ENCODE peak calls at places on chromosome 19, in five cellular contexts. F, Q, V, E and X are unnamed samples.

GRCh38 chr19:43814663-43815352 is 12.3 kb upstream of the ZNF283 start:
- DNase-seq in F (no peak), Q (no peak), E (no peak), V (no peak), X (no peak)

GRCh38 chr19:2756921-2757881 is 17.4 kb upstream of the SLC39A3 start:
- DNase-seq in Q (no peak), V (no peak), F (no peak), E (no peak), X (no peak)

GRCh38 chr19:31938675-31939074 is 406.7 kb upstream of the ZNF507 start:
- DNase-seq in V (no peak), Q (no peak), F (no peak), E (no peak), X (no peak)

GRCh38 chr19:42271045-42271419 is 2.0 kb downstream of the CIC start:
- DNase-seq in F (no peak), Q (no peak), E (no peak), V (no peak), X (no peak)

GRCh38 chr19:56076413-56076998 is 44.6 kb downstream of the ZNF787 start:
- DNase-seq in V (peak), E (peak), Q (peak), F (peak), X (peak)

GRCh38 chr19:19696386-19696785 is 27.7 kb downstream of the ZNF101 start:
- DNase-seq in Q (no peak), F (no peak), E (no peak), V (no peak), X (no peak)

GRCh38 chr19:35995655-35995993 is 636 bp downstream of the SDHAF1 start:
- DNase-seq in Q (peak), V (no peak), F (no peak), E (no peak), X (peak)

GRCh38 chr19:32928806-32929205 is 43.0 kb downstream of the CEP89 start:
- DNase-seq in E (no peak), Q (no peak), F (no peak), V (no peak), X (no peak)

GRCh38 chr19:2666344-2666994 is 36.0 kb downstream of the GNG7 start:
- DNase-seq in Q (no peak), E (no peak), V (no peak), F (no peak), X (no peak)

GRCh38 chr19:40721936-40722661 is 5.2 kb downstream of the ITPKC start:
- DNase-seq in Q (no peak), V (no peak), E (no peak), F (no peak), X (no peak)

GRCh38 chr19:7916137-7916907 is 1.7 kb downstream of the TGFBR3L start:
- DNase-seq in V (no peak), F (peak), E (no peak), Q (peak), X (peak)

GRCh38 chr19:33507021-33507956 is 14.3 kb downstream of the PEPD start:
- DNase-seq in V (no peak), Q (no peak), F (no peak), E (no peak), X (no peak)

GRCh38 chr19:43956827-43957226 is 5.8 kb downstream of the ZNF221 start:
- DNase-seq in F (no peak), E (no peak), V (no peak), Q (no peak), X (no peak)

GRCh38 chr19:3849092-3849491 is 19.7 kb downstream of the ZFR2 start:
- DNase-seq in Q (peak), V (no peak), F (peak), E (peak), X (peak)

GRCh38 chr19:20969498-20969897 is 46.4 kb downstream of the ZNF85 start:
- DNase-seq in Q (no peak), F (no peak), E (no peak), V (no peak), X (no peak)

GRCh38 chr19:18118420-18119242 is 21.1 kb downstream of the MAST3 start:
- DNase-seq in F (no peak), Q (no peak), E (no peak), V (no peak), X (peak)

GRCh38 chr19:38792250-38793111 is 3.5 kb downstream of the LGALS7B start:
- DNase-seq in Q (peak), V (no peak), E (peak), F (peak), X (no peak)